ENCODE peak calls at places on chromosome 10, in eight cellular contexts. One of them, this sample, is unnamed.

GRCh38 chr10:11330383-11331020 is 280.9 kb downstream of the USP6NL start:
- DNase-seq in stimulated activated CD8-positive, alpha-beta memory T cell treated with anti-CD3 and anti-CD28 coated beads, Interleukin-7, amount 100 ng/mL, for 24 hours: no peak
- DNase-seq in kidney epithelial cell: no peak
- DNase-seq in heart left ventricle: no peak
- DNase-seq in body of pancreas: no peak
- DNase-seq in sciatic nerve: no peak
- DNase-seq in dermis blood vessel endothelial cell: peak
- DNase-seq in stromal cell of bone marrow: peak
- DNase-seq in this sample: no peak

GRCh38 chr10:71143170-71143569 is 69.2 kb upstream of the UNC5B start:
- DNase-seq in sciatic nerve: no peak
- DNase-seq in stromal cell of bone marrow: no peak
- DNase-seq in body of pancreas: no peak
- DNase-seq in stimulated activated CD8-positive, alpha-beta memory T cell treated with anti-CD3 and anti-CD28 coated beads, Interleukin-7, amount 100 ng/mL, for 24 hours: no peak
- DNase-seq in heart left ventricle: peak
- DNase-seq in kidney epithelial cell: no peak
- DNase-seq in dermis blood vessel endothelial cell: no peak
- DNase-seq in this sample: no peak

GRCh38 chr10:66625709-66626590 is 299.9 kb upstream of the LRRTM3 start:
- DNase-seq in sciatic nerve: no peak
- DNase-seq in body of pancreas: no peak
- DNase-seq in kidney epithelial cell: no peak
- DNase-seq in stromal cell of bone marrow: no peak
- DNase-seq in dermis blood vessel endothelial cell: no peak
- DNase-seq in heart left ventricle: no peak
- DNase-seq in stimulated activated CD8-positive, alpha-beta memory T cell treated with anti-CD3 and anti-CD28 coated beads, Interleukin-7, amount 100 ng/mL, for 24 hours: no peak
- DNase-seq in this sample: no peak

GRCh38 chr10:103870503-103870902 is 15.1 kb upstream of the SH3PXD2A start:
- DNase-seq in sciatic nerve: no peak
- DNase-seq in stimulated activated CD8-positive, alpha-beta memory T cell treated with anti-CD3 and anti-CD28 coated beads, Interleukin-7, amount 100 ng/mL, for 24 hours: no peak
- DNase-seq in heart left ventricle: no peak
- DNase-seq in body of pancreas: no peak
- DNase-seq in stromal cell of bone marrow: no peak
- DNase-seq in kidney epithelial cell: no peak
- DNase-seq in dermis blood vessel endothelial cell: no peak
- DNase-seq in this sample: no peak

GRCh38 chr10:72315611-72316385 is 38.9 kb downstream of the DNAJB12 start:
- DNase-seq in dermis blood vessel endothelial cell: peak
- DNase-seq in sciatic nerve: no peak
- DNase-seq in kidney epithelial cell: no peak
- DNase-seq in stromal cell of bone marrow: peak
- DNase-seq in body of pancreas: peak
- DNase-seq in heart left ventricle: peak
- DNase-seq in stimulated activated CD8-positive, alpha-beta memory T cell treated with anti-CD3 and anti-CD28 coated beads, Interleukin-7, amount 100 ng/mL, for 24 hours: no peak
- DNase-seq in this sample: peak

GRCh38 chr10:92387289-92387940 is 96.4 kb downstream of the MARCHF5 start:
- DNase-seq in kidney epithelial cell: peak
- DNase-seq in body of pancreas: peak
- DNase-seq in dermis blood vessel endothelial cell: peak
- DNase-seq in stimulated activated CD8-positive, alpha-beta memory T cell treated with anti-CD3 and anti-CD28 coated beads, Interleukin-7, amount 100 ng/mL, for 24 hours: no peak
- DNase-seq in sciatic nerve: no peak
- DNase-seq in stromal cell of bone marrow: peak
- DNase-seq in heart left ventricle: no peak
- DNase-seq in this sample: no peak

GRCh38 chr10:96124230-96125141 is 5.6 kb upstream of the ZNF518A start:
- DNase-seq in sciatic nerve: no peak
- DNase-seq in stimulated activated CD8-positive, alpha-beta memory T cell treated with anti-CD3 and anti-CD28 coated beads, Interleukin-7, amount 100 ng/mL, for 24 hours: no peak
- DNase-seq in dermis blood vessel endothelial cell: peak
- DNase-seq in stromal cell of bone marrow: no peak
- DNase-seq in heart left ventricle: no peak
- DNase-seq in kidney epithelial cell: no peak
- DNase-seq in body of pancreas: peak
- DNase-seq in this sample: no peak

GRCh38 chr10:79229081-79229541 is 118.2 kb upstream of the PPIF start:
- DNase-seq in heart left ventricle: no peak
- DNase-seq in kidney epithelial cell: no peak
- DNase-seq in sciatic nerve: no peak
- DNase-seq in stimulated activated CD8-positive, alpha-beta memory T cell treated with anti-CD3 and anti-CD28 coated beads, Interleukin-7, amount 100 ng/mL, for 24 hours: no peak
- DNase-seq in stromal cell of bone marrow: no peak
- DNase-seq in dermis blood vessel endothelial cell: no peak
- DNase-seq in body of pancreas: no peak
- DNase-seq in this sample: no peak

GRCh38 chr10:31321396-31321941 is 2.5 kb downstream of the ZEB1 start:
- DNase-seq in heart left ventricle: no peak
- DNase-seq in dermis blood vessel endothelial cell: peak
- DNase-seq in kidney epithelial cell: no peak
- DNase-seq in body of pancreas: no peak
- DNase-seq in stromal cell of bone marrow: no peak
- DNase-seq in stimulated activated CD8-positive, alpha-beta memory T cell treated with anti-CD3 and anti-CD28 coated beads, Interleukin-7, amount 100 ng/mL, for 24 hours: no peak
- DNase-seq in sciatic nerve: no peak
- DNase-seq in this sample: no peak